ENCODE peak calls at places on chromosome 4, in six cellular contexts. C is mammary epithelial cell; H is psoas muscle; D is CD8-positive, alpha-beta T cell; A is K562; B is H9. K is an unnamed sample.

GRCh38 chr4:7716322-7716721 is 223.3 kb downstream of the AFAP1 start:
- DNase-seq in C (no peak), H (no peak), D (no peak), A (no peak), B (no peak), K (no peak)

GRCh38 chr4:85783483-85783882 is 308.5 kb downstream of the ARHGAP24 start:
- DNase-seq in C (peak; percentile 16), H (no peak), D (no peak), A (no peak), B (no peak), K (no peak)

GRCh38 chr4:98381306-98381705 is 120.1 kb downstream of the RAP1GDS1 start:
- DNase-seq in C (no peak), H (no peak), D (no peak), A (no peak), B (no peak), K (no peak)

GRCh38 chr4:95106408-95106928 is 348.7 kb downstream of the BMPR1B start:
- DNase-seq in C (no peak), H (no peak), D (no peak), A (no peak), B (no peak), K (no peak)

GRCh38 chr4:997375-998071 is 4.3 kb upstream of the SLC26A1 start:
- DNase-seq in C (no peak), H (no peak), D (no peak), A (peak; percentile 88), B (no peak), K (peak; percentile 64)

GRCh38 chr4:518569-519083 is 19.6 kb downstream of the PIGG start:
- DNase-seq in C (no peak), H (no peak), D (no peak), A (no peak), B (no peak), K (no peak)

GRCh38 chr4:169314906-169315305 is 44.1 kb upstream of the SH3RF1 start:
- DNase-seq in C (peak; percentile 81), H (peak; percentile 84), D (no peak), A (no peak), B (no peak), K (no peak)

GRCh38 chr4:151169223-151169622 is 69.8 kb downstream of the RPS3A start:
- DNase-seq in C (no peak), H (peak; percentile 69), D (no peak), A (no peak), B (no peak), K (no peak)

GRCh38 chr4:1294424-1294823 is 4.7 kb downstream of the MAEA start:
- DNase-seq in C (no peak), H (peak; percentile 37), D (no peak), A (no peak), B (no peak), K (no peak)

GRCh38 chr4:20960291-20960690 is 260.0 kb downstream of the PACRGL start:
- DNase-seq in C (no peak), H (no peak), D (no peak), A (no peak), B (no peak), K (no peak)

GRCh38 chr4:155322782-155323181 is 54.0 kb downstream of the MAP9 start:
- DNase-seq in C (no peak), H (no peak), D (no peak), A (no peak), B (no peak), K (no peak)

GRCh38 chr4:105613326-105613725 is 60.9 kb downstream of the ARHGEF38 start:
- DNase-seq in C (no peak), H (no peak), D (no peak), A (no peak), B (no peak), K (no peak)

GRCh38 chr4:113467581-113467980 is 294.0 kb downstream of the CAMK2D start:
- DNase-seq in C (peak; percentile 85), H (no peak), D (no peak), A (no peak), B (no peak), K (no peak)

GRCh38 chr4:89724716-89725115 is 112.2 kb downstream of the SNCA start:
- DNase-seq in C (peak; percentile 39), H (no peak), D (no peak), A (no peak), B (no peak), K (no peak)

GRCh38 chr4:89719536-89719935 is 117.4 kb downstream of the SNCA start:
- DNase-seq in C (no peak), H (no peak), D (no peak), A (no peak), B (no peak), K (no peak)

GRCh38 chr4:89722517-89722916 is 114.4 kb downstream of the SNCA start:
- DNase-seq in C (no peak), H (no peak), D (no peak), A (no peak), B (no peak), K (no peak)

GRCh38 chr4:89727236-89727635 is 109.7 kb downstream of the SNCA start:
- DNase-seq in C (peak; percentile 9), H (no peak), D (no peak), A (no peak), B (no peak), K (no peak)

DNA sequence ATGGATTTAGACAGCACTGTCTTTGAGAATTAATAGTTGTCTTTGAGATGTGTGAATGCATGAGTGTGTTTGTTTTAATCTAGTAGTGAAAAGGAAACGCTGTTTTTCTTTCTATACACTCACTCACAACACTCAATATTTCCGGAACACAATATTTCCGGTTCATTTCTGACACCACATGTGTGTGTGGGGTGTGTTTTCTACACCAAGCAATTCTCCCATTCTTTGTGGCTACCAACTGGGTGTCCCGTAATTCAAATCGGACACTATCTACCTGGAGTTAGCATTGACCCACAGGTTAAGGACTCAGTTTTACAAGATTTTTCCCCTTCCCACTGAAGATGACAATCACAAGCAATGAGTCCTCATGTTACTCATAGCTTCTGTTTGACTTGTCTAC is 113.9 kb downstream of the SNCA start:
- DNase-seq in C (no peak), H (no peak), D (no peak), A (no peak), B (no peak), K (no peak)
- TF ChIP-seq CTCF in C (no peak), H (no peak), D (no peak), A (no peak), B (no peak), K (no peak)

GRCh38 chr4:73976716-73977115 is 5.1 kb downstream of the PF4 start:
- DNase-seq in C (no peak), H (no peak), D (no peak), A (no peak), B (no peak), K (no peak)
- TF ChIP-seq CTCF in C (no peak), H (no peak), D (no peak), A (no peak), B (no peak), K (no peak)

DNA sequence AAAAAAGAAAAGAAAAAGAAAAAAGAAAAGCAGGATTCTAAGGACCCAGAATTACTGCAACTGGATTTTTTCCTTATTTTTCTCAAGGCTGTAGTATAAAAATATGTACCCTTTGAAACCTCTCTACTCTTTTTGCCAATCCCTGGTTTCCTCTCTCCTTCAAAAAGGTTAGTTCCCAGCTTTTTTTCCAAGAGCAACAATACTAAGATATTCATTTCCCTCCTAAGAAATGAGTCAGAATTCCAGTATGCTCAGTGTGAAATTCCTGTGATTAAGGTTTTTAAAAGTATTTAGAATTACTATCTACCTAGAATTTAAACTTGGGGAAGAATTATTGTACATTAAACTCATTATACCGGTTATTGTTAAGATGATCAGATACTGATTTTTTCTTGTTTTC is 22.0 kb downstream of the SMIM14 start:
- DNase-seq in C (no peak), H (no peak), D (no peak), A (no peak), B (no peak), K (no peak)
- TF ChIP-seq CTCF in C (no peak), H (no peak), D (no peak), A (no peak), B (no peak), K (no peak)

DNA sequence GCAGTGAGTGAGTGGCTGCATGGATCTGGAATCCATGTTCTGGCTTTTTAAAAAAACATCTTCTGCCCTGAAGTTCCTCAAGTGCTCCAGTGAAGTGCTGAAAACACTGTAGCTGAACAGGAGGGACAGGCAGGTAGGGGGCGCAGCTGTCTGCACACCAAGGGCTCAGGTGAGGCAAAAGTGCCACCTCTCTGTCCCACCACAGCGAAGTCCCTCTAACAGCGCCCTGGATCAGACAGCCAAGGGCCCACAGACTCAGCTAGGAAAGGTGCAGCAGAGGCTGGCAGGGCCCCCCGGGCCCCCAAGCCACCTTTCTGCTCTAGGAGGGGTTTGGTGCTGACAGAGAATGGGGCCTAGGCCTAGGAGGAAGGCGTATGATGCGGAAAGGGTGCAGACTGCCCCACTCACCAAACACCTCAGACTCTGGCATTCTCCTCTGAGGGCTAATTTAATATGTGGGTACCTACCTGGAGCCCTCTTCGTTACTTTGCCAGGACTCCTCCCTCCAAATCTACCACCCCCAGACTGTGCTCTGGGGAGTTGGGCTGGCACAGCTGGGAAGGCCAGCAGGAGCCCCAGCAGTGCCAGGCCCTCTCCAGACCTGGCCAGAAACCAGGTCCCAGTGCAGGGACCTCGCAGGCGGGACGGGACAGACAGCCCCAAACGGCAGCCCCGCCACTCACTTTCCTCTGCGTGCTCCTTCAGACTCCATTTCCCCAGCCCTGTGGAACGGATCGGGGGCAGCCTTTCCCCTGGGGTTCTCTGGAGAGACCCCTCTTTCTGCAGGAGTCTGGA is 73.7 kb downstream of the ENPP6 start:
- DNase-seq in C (no peak), H (no peak), D (no peak), A (no peak), B (peak; percentile 80), K (no peak)
- TF ChIP-seq CTCF in C (no peak), H (no peak), D (no peak), A (peak; percentile 28), B (peak; percentile 70), K (no peak)

GRCh38 chr4:38728651-38729141 is 54.1 kb downstream of the TLR10 start:
- DNase-seq in C (peak; percentile 26), H (no peak), D (no peak), A (no peak), B (peak; percentile 54), K (no peak)
- TF ChIP-seq CTCF in C (peak; percentile 31), H (no peak), D (no peak), A (peak; percentile 42), B (peak; percentile 57), K (no peak)

DNA sequence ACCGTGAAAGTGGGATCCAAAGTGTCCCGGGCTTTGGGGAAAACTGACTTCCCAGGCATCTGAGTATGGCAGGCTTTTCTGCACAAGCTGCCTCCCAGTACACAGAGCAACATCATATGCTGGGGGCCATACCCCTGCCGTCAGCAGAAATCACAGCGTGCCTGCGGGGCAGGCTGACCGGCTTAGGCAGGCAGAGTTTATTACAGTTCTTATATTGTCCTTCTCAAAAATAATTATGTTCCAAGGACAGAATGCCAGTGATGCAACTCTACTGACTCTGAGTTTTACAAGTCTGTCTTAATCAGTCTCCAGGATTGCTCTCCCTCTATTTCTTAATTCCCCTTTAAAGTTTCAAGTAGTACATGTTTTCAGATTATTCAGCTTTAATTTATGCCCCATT is 37.0 kb downstream of the IL21 start:
- DNase-seq in C (peak; percentile 39), H (no peak), D (no peak), A (no peak), B (no peak), K (no peak)
- TF ChIP-seq CTCF in C (no peak), H (no peak), D (no peak), A (no peak), B (no peak), K (no peak)

GRCh38 chr4:153465583-153465921 is 608 bp upstream of the TMEM131L start:
- DNase-seq in C (peak; percentile 51), H (peak; percentile 72), D (no peak), A (peak; percentile 56), B (no peak), K (peak; percentile 45)
- TF ChIP-seq CTCF in C (peak; percentile 32), H (peak; percentile 31), D (no peak), A (no peak), B (no peak), K (no peak)

K was measured in nephron progenitor cell.